ENCODE peak calls at places on chromosome 12, in six cellular contexts. B is colonic mucosa, E is body of pancreas, O is left lung, R is sigmoid colon, W is IMR-90. Y is an unnamed sample. For H3K9me3 and H3K36me3, the result is how much of the 10 kb centered on the place peaks cover.

GRCh38 chr12:26125451-26126339 is 858 bp upstream of the BHLHE41 start:
- DNase-seq in B (peak), R (peak), O (peak), E (peak), W (peak), Y (peak)

GRCh38 chr12:45138609-45139008 is 77.3 kb upstream of the ANO6 start:
- DNase-seq in R (no peak), E (no peak), W (no peak), B (no peak), O (no peak), Y (no peak)

GRCh38 chr12:23139026-23139425 is 514.1 kb downstream of the ETNK1 start:
- DNase-seq in R (no peak), E (no peak), O (no peak), W (no peak), B (no peak), Y (no peak)

GRCh38 chr12:8844665-8845064 is 22.2 kb downstream of the A2ML1 start:
- DNase-seq in B (no peak), W (peak), E (peak), R (peak), O (no peak), Y (peak)

GRCh38 chr12:92649511-92650227 is 53.1 kb upstream of the PLEKHG7 start:
- DNase-seq in B (peak), E (peak), R (peak), O (peak), W (peak), Y (peak)

GRCh38 chr12:111180830-111181726 is 187.8 kb downstream of the PHETA1 start:
- DNase-seq in W (peak), E (peak), R (peak), O (peak), B (peak), Y (peak)

GRCh38 chr12:24418157-24418556 is 468.7 kb upstream of the SOX5 start:
- DNase-seq in E (no peak), O (no peak), B (no peak), R (no peak), W (peak), Y (no peak)

GRCh38 chr12:34109390-34109789 is 87.1 kb downstream of the ALG10 start:
- DNase-seq in E (no peak), W (no peak), R (no peak), O (no peak), B (no peak), Y (no peak)

GRCh38 chr12:59649203-59649602 is 53.4 kb downstream of the SLC16A7 start:
- DNase-seq in W (peak), R (no peak), E (no peak), O (no peak), B (no peak), Y (no peak)

GRCh38 chr12:2301531-2302461 is 249.0 kb downstream of the CACNA1C start:
- DNase-seq in R (peak), B (no peak), E (no peak), W (peak), O (no peak), Y (no peak)

GRCh38 chr12:10362828-10363664 is 26.8 kb downstream of the KLRK1 start:
- DNase-seq in B (no peak), W (no peak), E (no peak), R (no peak), O (no peak), Y (no peak)

GRCh38 chr12:41014643-41015020 is 173.5 kb upstream of the PDZRN4 start:
- DNase-seq in W (peak), R (no peak), O (no peak), B (no peak), E (no peak), Y (no peak)

GRCh38 chr12:27303139-27304111 is 29.2 kb upstream of the BMAL2 start:
- DNase-seq in O (no peak), E (no peak), B (no peak), W (peak), R (no peak), Y (no peak)

GRCh38 chr12:65490193-65490592 is 211.7 kb downstream of the MSRB3 start:
- DNase-seq in B (no peak), W (no peak), O (no peak), R (no peak), E (no peak), Y (no peak)

GRCh38 chr12:32301216-32301615 is 98.1 kb upstream of the FGD4 start:
- DNase-seq in W (peak), B (no peak), R (no peak), E (no peak), O (no peak), Y (no peak)

GRCh38 chr12:133080619-133081407 is at the start of gene ZNF140:
- DNase-seq in W (peak), R (peak), O (peak), E (peak), B (peak), Y (peak)
- H3K9me3 ChIP-seq in W (under half), R (half or more), O (under half), E (under half), B (under half), Y (under half)

DNA sequence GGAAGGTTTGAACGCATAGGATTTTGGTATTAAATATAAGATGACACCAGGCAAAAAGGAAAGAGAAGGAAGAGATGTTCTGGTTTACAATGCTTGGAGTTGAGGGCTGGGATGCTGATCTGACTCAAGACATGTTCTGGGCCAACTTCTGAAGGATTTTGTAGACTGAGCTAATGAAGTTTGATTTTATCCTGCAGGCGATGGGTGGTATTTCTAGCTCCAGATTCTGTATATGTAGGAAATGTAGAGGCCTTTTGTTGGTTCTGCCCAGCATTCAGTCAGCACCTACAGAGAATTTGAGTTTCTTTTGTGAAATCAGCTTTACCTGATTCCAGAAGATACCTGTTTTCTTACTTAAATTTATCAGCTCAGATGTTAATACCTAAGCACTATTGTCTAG is 48.2 kb downstream of the VEZT start:
- DNase-seq in R (no peak), B (no peak), W (no peak), E (no peak), O (no peak), Y (no peak)
- H3K36me3 ChIP-seq in R (under half), B (under half), W (under half), E (under half), O (under half), Y (under half)

DNA sequence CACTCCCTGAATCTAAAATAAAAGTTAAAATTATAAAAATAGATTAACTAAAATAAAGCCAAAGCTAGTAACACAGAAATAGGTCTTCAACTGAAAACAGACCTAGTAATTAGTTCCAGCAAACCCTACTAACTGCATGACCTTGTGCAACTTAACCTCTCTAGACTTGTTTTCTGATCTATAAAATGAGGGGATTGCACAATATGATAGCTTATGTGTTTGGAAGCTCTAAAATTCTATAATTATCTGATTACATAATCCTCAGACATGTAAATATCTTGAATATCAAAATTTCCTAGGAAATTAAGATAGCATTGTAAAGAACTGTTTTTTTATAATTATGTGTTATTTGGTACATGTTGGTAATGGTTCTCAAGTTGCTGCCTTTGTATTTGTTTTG is 144.1 kb upstream of the GRIP1 start:
- DNase-seq in B (no peak), O (no peak), W (no peak), R (no peak), E (no peak), Y (no peak)
- TF ChIP-seq CTCF in B (no peak), O (no peak), W (no peak), R (no peak), E (no peak), Y (no peak)

GRCh38 chr12:37547611-37548010 is 769.0 kb upstream of the ALG10B start:
- DNase-seq in W (no peak), B (no peak), O (no peak), E (no peak), R (no peak), Y (no peak)

GRCh38 chr12:37546206-37546605 is 770.4 kb upstream of the ALG10B start:
- DNase-seq in W (no peak), E (no peak), R (no peak), O (no peak), B (no peak), Y (no peak)

GRCh38 chr12:37548266-37548805 is 768.2 kb upstream of the ALG10B start:
- DNase-seq in B (no peak), W (no peak), O (no peak), R (no peak), E (no peak), Y (no peak)

GRCh38 chr12:37545759-37546158 is 770.8 kb upstream of the ALG10B start:
- DNase-seq in W (no peak), R (no peak), E (no peak), O (no peak), B (no peak), Y (no peak)

DNA sequence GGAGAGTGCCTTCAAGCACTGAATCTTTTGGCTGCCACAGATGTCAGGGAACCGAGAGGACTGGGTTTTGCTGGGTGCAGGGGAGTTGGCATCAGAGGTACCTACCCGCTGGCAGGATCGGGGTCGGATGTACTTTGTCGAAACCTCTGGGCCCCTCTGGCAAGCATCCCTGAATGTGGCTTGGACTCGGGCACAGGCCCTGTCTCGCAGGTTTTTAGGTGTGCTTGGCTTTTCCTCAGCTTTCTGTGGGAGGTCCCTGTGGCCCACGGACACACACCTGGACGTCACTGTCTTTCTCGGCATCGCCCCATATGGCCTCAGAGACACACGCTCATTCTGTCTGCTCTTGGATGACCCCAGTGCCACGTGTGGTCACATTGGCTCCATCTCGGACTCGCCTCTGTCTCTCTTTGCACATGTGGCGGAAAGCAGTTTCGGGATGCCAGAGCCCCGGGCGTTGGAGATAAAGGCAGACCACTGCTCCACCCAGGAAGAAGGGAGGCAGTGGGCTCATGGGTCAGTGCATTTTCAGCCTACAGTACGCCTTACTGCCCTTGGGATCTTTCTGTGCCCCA is 769.6 kb upstream of the ALG10B start:
- DNase-seq in W (no peak), R (no peak), B (no peak), E (no peak), O (no peak), Y (no peak)
- H3K9me3 ChIP-seq in W (under half), R (under half), B (under half), E (under half), O (under half), Y (under half)

DNA sequence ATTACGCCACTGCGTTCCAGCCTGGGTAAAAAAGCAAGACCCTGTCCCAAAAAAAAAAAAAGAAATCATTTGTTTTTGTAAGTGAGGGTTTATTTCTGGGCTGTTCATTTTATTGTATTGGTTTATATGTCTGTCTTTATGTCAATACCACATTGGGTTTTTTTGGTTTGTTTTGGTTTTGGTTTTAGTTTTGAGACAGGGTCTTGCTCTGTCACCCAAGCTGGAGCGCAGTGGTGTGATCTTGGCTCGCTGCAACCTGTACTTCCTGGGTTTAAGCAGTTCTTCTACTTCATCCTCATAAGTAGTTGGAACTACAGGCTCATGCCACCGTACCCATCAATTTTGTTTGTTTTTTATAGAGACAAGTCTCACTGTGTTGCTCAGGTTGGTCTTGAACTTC is 25.0 kb downstream of the METAP2 start:
- DNase-seq in E (no peak), B (no peak), R (no peak), O (no peak), W (no peak), Y (no peak)
- H3K36me3 ChIP-seq in E (under half), B (under half), R (under half), O (under half), W (under half), Y (under half)

DNA sequence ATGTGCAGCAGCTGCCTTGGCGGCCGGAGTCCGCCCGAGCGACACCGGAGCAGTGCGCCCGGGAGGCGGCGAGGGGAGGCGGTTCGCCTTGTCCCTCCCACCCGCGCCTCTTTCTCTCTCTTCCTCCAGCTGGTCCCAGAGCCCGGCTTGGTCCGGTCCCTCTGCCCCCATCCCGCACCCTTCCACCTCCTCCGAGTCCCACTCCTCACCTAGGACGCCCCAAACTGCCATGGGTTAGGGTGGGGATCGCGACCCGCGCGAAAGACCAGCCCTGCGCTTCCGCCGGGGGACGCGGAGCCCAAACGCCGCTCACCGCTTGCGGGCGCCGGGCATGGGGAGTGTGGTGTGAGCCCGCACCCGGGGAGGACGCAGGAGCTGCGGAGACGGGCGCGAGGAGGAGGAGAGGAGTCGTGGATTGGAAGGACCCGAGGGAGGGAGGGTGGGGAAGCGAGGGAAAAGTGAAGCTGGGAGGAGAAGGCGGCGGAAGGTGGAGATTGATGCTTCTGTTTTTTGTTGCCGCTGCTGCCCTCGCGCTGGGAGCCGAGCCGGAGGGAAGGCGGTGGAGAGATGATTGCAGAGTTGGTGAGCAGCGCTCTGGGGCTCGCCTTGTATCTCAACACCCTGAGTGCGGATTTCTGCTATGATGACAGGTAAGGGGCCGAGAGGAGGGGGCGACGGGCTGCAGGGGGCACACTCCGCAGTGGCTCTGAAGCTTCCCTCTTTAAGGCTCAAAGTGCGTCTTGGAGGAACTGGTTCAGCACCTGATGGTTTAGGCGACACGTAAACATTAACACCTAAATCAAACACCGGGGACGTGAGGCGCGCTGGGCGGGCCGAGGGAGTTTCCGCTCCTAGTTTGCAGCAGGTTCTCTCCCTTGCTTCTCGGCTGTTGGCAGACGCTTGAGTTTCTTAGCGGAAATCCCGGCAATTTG is 580 bp downstream of the TMTC2 start:
- DNase-seq in B (peak), R (peak), E (peak), O (peak), W (peak), Y (peak)
- TF ChIP-seq CTCF in B (no peak), R (no peak), E (no peak), O (no peak), W (no peak), Y (no peak)

GRCh38 chr12:78062781-78063180 is 232.1 kb downstream of the NAV3 start:
- DNase-seq in O (peak), W (peak), R (no peak), E (peak), B (no peak), Y (peak)
- H3K9me3 ChIP-seq in O (under half), W (under half), R (under half), E (under half), B (under half), Y (under half)

DNA sequence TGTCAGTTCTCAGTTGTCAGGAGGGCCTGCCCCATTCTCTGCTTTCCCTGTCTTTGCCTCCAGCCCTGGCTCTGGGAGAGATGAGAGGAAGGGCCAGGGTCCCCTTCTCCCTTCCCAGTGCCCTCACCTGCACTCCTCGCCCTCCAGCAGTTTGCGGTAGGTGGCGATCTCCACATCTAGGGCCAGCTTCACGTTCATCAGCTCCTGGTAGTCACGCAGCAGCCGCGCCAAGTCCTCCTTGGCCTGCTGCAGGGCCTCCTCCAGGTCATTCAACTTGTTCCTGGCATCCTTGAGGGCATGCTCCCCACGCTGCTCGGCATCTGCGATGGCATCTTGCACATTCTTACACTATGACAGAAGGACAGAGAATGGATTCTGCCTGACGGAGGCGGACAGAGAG is 5.4 kb downstream of the KRT2 start:
- DNase-seq in O (no peak), B (peak), W (no peak), E (no peak), R (no peak), Y (no peak)
- H3K36me3 ChIP-seq in O (under half), B (under half), W (under half), E (under half), R (under half), Y (under half)

GRCh38 chr12:3533703-3534386 is 42.8 kb downstream of the PRMT8 start:
- DNase-seq in O (no peak), R (peak), E (peak), B (no peak), W (no peak), Y (peak)
- TF ChIP-seq CTCF in O (no peak), R (no peak), E (no peak), B (no peak), W (no peak), Y (peak)

Y was measured in thyroid gland.